ENCODE peak calls at places on chromosomes 12 and 14, in seven cellular contexts. One of them, this sample, is unnamed.

GRCh38 chr12:66036317-66036716 is 94.2 kb downstream of the LLPH start:
- DNase-seq in fibroblast of lung: peak
- DNase-seq in coronary artery: peak
- DNase-seq in uterus: peak
- DNase-seq in WERI-Rb-1: no peak
- DNase-seq in fibroblast of the aortic adventitia: peak
- DNase-seq in PC-9: peak
- DNase-seq in this sample: peak

GRCh38 chr14:67514650-67515385 is 18.3 kb upstream of the PLEKHH1 start:
- DNase-seq in uterus: peak
- DNase-seq in fibroblast of the aortic adventitia: peak
- DNase-seq in WERI-Rb-1: peak
- DNase-seq in PC-9: no peak
- DNase-seq in fibroblast of lung: peak
- DNase-seq in coronary artery: no peak
- DNase-seq in this sample: no peak

GRCh38 chr12:6056406-6057211 is 67.9 kb downstream of the VWF start:
- DNase-seq in fibroblast of the aortic adventitia: no peak
- DNase-seq in coronary artery: no peak
- DNase-seq in uterus: no peak
- DNase-seq in PC-9: no peak
- DNase-seq in fibroblast of lung: peak
- DNase-seq in WERI-Rb-1: peak
- DNase-seq in this sample: no peak

GRCh38 chr12:108495054-108495453 is 20.0 kb upstream of the FICD start:
- DNase-seq in WERI-Rb-1: peak
- DNase-seq in coronary artery: no peak
- DNase-seq in PC-9: no peak
- DNase-seq in uterus: no peak
- DNase-seq in fibroblast of lung: peak
- DNase-seq in fibroblast of the aortic adventitia: peak
- DNase-seq in this sample: no peak

GRCh38 chr14:85527458-85527857 is 2.5 kb upstream of the FLRT2 start:
- DNase-seq in fibroblast of the aortic adventitia: peak
- DNase-seq in uterus: no peak
- DNase-seq in fibroblast of lung: peak
- DNase-seq in PC-9: no peak
- DNase-seq in WERI-Rb-1: no peak
- DNase-seq in coronary artery: no peak
- DNase-seq in this sample: no peak

GRCh38 chr12:55820679-55821078 is 2.8 kb downstream of the ORMDL2 start:
- DNase-seq in fibroblast of lung: peak
- DNase-seq in PC-9: no peak
- DNase-seq in fibroblast of the aortic adventitia: peak
- DNase-seq in WERI-Rb-1: no peak
- DNase-seq in uterus: no peak
- DNase-seq in coronary artery: no peak
- DNase-seq in this sample: no peak

GRCh38 chr14:37669242-37669641 is 73.8 kb downstream of the TTC6 start:
- DNase-seq in fibroblast of the aortic adventitia: no peak
- DNase-seq in PC-9: no peak
- DNase-seq in coronary artery: no peak
- DNase-seq in WERI-Rb-1: no peak
- DNase-seq in uterus: no peak
- DNase-seq in fibroblast of lung: no peak
- DNase-seq in this sample: no peak

GRCh38 chr12:93029091-93029490 is 100.0 kb upstream of the EEA1 start:
- DNase-seq in coronary artery: no peak
- DNase-seq in fibroblast of lung: no peak
- DNase-seq in PC-9: no peak
- DNase-seq in uterus: no peak
- DNase-seq in WERI-Rb-1: no peak
- DNase-seq in fibroblast of the aortic adventitia: no peak
- DNase-seq in this sample: no peak

GRCh38 chr12:107145397-107145796 is 52.0 kb upstream of the CRY1 start:
- DNase-seq in fibroblast of the aortic adventitia: peak
- DNase-seq in uterus: no peak
- DNase-seq in fibroblast of lung: no peak
- DNase-seq in WERI-Rb-1: no peak
- DNase-seq in PC-9: no peak
- DNase-seq in coronary artery: no peak
- DNase-seq in this sample: no peak

GRCh38 chr12:70249903-70250302 is 6.7 kb downstream of the CNOT2 start:
- DNase-seq in uterus: no peak
- DNase-seq in coronary artery: no peak
- DNase-seq in fibroblast of lung: no peak
- DNase-seq in fibroblast of the aortic adventitia: no peak
- DNase-seq in WERI-Rb-1: no peak
- DNase-seq in PC-9: no peak
- DNase-seq in this sample: no peak

GRCh38 chr12:6607751-6608591 is 792 bp upstream of the CHD4 start:
- DNase-seq in coronary artery: no peak
- DNase-seq in uterus: peak
- DNase-seq in fibroblast of lung: peak
- DNase-seq in PC-9: peak
- DNase-seq in WERI-Rb-1: peak
- DNase-seq in fibroblast of the aortic adventitia: peak
- DNase-seq in this sample: no peak

GRCh38 chr12:110649341-110649847 is 35.5 kb downstream of the TCTN1 start:
- DNase-seq in fibroblast of the aortic adventitia: no peak
- DNase-seq in fibroblast of lung: peak
- DNase-seq in uterus: no peak
- DNase-seq in PC-9: no peak
- DNase-seq in coronary artery: no peak
- DNase-seq in WERI-Rb-1: no peak
- DNase-seq in this sample: no peak

GRCh38 chr12:12095016-12095415 is 24.3 kb downstream of the BCL2L14 start:
- DNase-seq in fibroblast of lung: peak
- DNase-seq in uterus: no peak
- DNase-seq in coronary artery: no peak
- DNase-seq in PC-9: no peak
- DNase-seq in fibroblast of the aortic adventitia: no peak
- DNase-seq in WERI-Rb-1: no peak
- DNase-seq in this sample: no peak

GRCh38 chr14:21103710-21104447 is 3.0 kb downstream of the TMEM253 start:
- DNase-seq in PC-9: peak
- DNase-seq in WERI-Rb-1: peak
- DNase-seq in uterus: peak
- DNase-seq in fibroblast of the aortic adventitia: peak
- DNase-seq in coronary artery: peak
- DNase-seq in fibroblast of lung: peak
- DNase-seq in this sample: peak

GRCh38 chr12:101566318-101566717 is 28.5 kb upstream of the MYBPC1 start:
- DNase-seq in coronary artery: no peak
- DNase-seq in PC-9: peak
- DNase-seq in fibroblast of lung: no peak
- DNase-seq in fibroblast of the aortic adventitia: no peak
- DNase-seq in WERI-Rb-1: no peak
- DNase-seq in uterus: no peak
- DNase-seq in this sample: no peak
- H3K4me3 ChIP-seq in coronary artery: no peak
- H3K4me3 ChIP-seq in PC-9: no peak
- H3K4me3 ChIP-seq in fibroblast of lung: no peak
- H3K4me3 ChIP-seq in fibroblast of the aortic adventitia: no peak
- H3K4me3 ChIP-seq in WERI-Rb-1: no peak
- H3K4me3 ChIP-seq in uterus: no peak
- H3K4me3 ChIP-seq in this sample: no peak

GRCh38 chr12:88577537-88577936 is 2.7 kb downstream of the KITLG start:
- DNase-seq in fibroblast of lung: no peak
- DNase-seq in uterus: no peak
- DNase-seq in WERI-Rb-1: no peak
- DNase-seq in PC-9: no peak
- DNase-seq in fibroblast of the aortic adventitia: no peak
- DNase-seq in coronary artery: no peak
- DNase-seq in this sample: no peak

GRCh38 chr12:88579572-88579940 is 715 bp downstream of the KITLG start:
- DNase-seq in fibroblast of lung: no peak
- DNase-seq in WERI-Rb-1: no peak
- DNase-seq in PC-9: no peak
- DNase-seq in uterus: peak
- DNase-seq in coronary artery: no peak
- DNase-seq in fibroblast of the aortic adventitia: no peak
- DNase-seq in this sample: no peak

GRCh38 chr12:88579941-88580871 is at the start of gene KITLG:
- DNase-seq in fibroblast of the aortic adventitia: peak
- DNase-seq in WERI-Rb-1: peak
- DNase-seq in coronary artery: peak
- DNase-seq in fibroblast of lung: peak
- DNase-seq in uterus: peak
- DNase-seq in PC-9: peak
- DNase-seq in this sample: no peak

GRCh38 chr12:88578274-88578673 is 2.0 kb downstream of the KITLG start:
- DNase-seq in fibroblast of lung: no peak
- DNase-seq in coronary artery: no peak
- DNase-seq in uterus: no peak
- DNase-seq in PC-9: no peak
- DNase-seq in WERI-Rb-1: peak
- DNase-seq in fibroblast of the aortic adventitia: no peak
- DNase-seq in this sample: no peak

DNA sequence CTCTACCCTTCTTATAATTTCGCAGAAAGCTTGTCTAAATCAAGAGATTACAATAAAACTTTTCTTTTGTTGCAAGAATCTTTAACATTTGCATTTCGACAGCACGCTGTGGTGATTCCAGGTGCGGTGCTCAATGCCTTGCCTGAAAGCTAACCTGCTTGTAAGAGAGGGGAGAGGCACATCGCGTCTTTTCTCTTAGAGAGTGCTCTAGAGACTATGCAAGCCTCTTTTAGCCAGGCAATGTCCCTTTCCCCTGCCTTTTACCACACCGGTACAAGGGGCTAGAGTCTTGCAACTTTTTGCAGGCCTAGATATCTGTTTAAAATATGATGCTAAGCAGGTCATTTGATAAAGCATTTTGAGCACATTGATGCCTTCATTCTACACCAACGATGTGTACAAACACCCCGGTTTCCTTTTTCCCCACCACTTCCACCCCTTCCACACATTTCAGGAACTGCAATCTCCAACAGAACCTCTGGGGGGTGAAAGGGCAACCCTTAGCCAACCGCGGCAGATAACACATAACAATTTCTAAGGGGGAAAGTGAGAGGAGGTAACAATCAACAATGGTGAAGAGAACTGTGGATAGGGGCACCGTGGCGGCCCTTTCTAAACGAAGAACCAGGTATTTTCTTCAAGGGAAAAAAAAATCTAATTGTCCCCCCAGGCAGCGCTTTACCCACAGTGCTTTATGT is 1.3 kb downstream of the KITLG start:
- DNase-seq in fibroblast of the aortic adventitia: no peak
- DNase-seq in WERI-Rb-1: no peak
- DNase-seq in coronary artery: no peak
- DNase-seq in uterus: no peak
- DNase-seq in fibroblast of lung: no peak
- DNase-seq in PC-9: no peak
- DNase-seq in this sample: no peak
- TF ChIP-seq CTCF in fibroblast of the aortic adventitia: peak
- TF ChIP-seq CTCF in WERI-Rb-1: peak
- TF ChIP-seq CTCF in coronary artery: peak
- TF ChIP-seq CTCF in uterus: peak
- TF ChIP-seq CTCF in fibroblast of lung: peak
- TF ChIP-seq CTCF in PC-9: peak
- TF ChIP-seq CTCF in this sample: peak

GRCh38 chr12:21699851-21700250 is 42.2 kb upstream of the LDHB start:
- DNase-seq in uterus: no peak
- DNase-seq in PC-9: no peak
- DNase-seq in fibroblast of the aortic adventitia: no peak
- DNase-seq in fibroblast of lung: no peak
- DNase-seq in coronary artery: no peak
- DNase-seq in WERI-Rb-1: no peak
- DNase-seq in this sample: no peak

GRCh38 chr12:21695896-21696295 is 38.3 kb upstream of the LDHB start:
- DNase-seq in coronary artery: no peak
- DNase-seq in fibroblast of lung: no peak
- DNase-seq in PC-9: no peak
- DNase-seq in uterus: no peak
- DNase-seq in fibroblast of the aortic adventitia: peak
- DNase-seq in WERI-Rb-1: no peak
- DNase-seq in this sample: peak

GRCh38 chr12:21694660-21695059 is 37.0 kb upstream of the LDHB start:
- DNase-seq in WERI-Rb-1: no peak
- DNase-seq in PC-9: no peak
- DNase-seq in uterus: no peak
- DNase-seq in fibroblast of lung: no peak
- DNase-seq in fibroblast of the aortic adventitia: no peak
- DNase-seq in coronary artery: no peak
- DNase-seq in this sample: no peak

GRCh38 chr12:21696603-21697002 is 39.0 kb upstream of the LDHB start:
- DNase-seq in PC-9: no peak
- DNase-seq in WERI-Rb-1: no peak
- DNase-seq in uterus: no peak
- DNase-seq in fibroblast of lung: no peak
- DNase-seq in coronary artery: no peak
- DNase-seq in fibroblast of the aortic adventitia: no peak
- DNase-seq in this sample: no peak

GRCh38 chr12:21697829-21698630 is 40.4 kb upstream of the LDHB start:
- DNase-seq in WERI-Rb-1: no peak
- DNase-seq in uterus: no peak
- DNase-seq in fibroblast of the aortic adventitia: peak
- DNase-seq in fibroblast of lung: peak
- DNase-seq in coronary artery: no peak
- DNase-seq in PC-9: no peak
- DNase-seq in this sample: no peak
- H3K4me3 ChIP-seq in WERI-Rb-1: no peak
- H3K4me3 ChIP-seq in uterus: peak
- H3K4me3 ChIP-seq in fibroblast of the aortic adventitia: no peak
- H3K4me3 ChIP-seq in fibroblast of lung: no peak
- H3K4me3 ChIP-seq in coronary artery: peak
- H3K4me3 ChIP-seq in PC-9: no peak
- H3K4me3 ChIP-seq in this sample: no peak

DNA sequence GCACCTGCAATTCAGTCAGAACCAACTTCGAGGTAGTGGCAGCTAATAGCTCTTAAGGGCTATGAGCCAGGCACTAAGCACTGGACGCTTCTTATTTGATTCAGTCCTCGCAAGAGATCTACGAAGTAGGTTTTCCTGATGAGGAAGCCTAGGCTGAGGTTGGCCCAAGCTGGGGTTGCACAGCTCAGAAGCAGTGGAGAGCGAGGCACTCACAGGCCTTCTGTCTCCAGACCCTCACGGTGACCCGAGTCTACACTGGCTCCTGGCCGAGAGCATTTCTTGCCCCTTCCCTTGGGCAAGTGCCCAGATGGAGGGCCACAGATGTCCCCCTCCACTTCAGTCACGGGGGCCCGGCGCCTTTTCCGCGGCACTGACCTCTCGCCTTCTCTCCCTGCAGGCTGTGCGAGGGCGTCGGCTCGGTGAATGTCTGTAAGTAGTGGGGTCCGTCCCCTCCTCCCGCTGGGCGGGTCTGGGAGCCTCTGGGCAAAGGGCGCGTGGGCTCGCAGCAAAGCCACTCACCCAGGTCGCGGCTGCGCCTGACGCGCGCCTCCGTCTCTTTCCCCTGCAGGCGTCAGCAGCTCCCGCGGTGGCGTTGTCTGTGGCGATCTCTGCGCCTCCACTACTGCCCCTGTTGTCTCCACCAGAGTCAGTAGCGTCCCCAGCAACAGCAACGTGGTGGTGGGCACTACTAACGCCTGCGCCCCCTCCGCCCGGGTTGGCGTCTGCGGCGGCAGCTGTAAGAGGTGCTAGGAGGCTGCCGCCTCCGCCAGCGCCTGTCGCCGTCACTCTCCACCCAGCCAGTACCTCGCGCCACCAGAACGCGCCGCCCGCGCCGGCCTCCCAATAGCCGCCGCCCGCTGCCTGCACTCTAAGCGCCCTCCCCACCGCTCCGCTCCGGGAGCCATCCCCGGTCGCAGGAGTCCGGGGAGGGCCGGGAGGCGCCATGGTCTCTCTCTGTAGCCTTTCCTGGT is 13.1 kb downstream of the KRT83 start:
- DNase-seq in PC-9: peak
- DNase-seq in coronary artery: peak
- DNase-seq in fibroblast of lung: peak
- DNase-seq in fibroblast of the aortic adventitia: peak
- DNase-seq in uterus: peak
- DNase-seq in WERI-Rb-1: peak
- DNase-seq in this sample: no peak
- TF ChIP-seq CTCF in PC-9: no peak
- TF ChIP-seq CTCF in coronary artery: peak
- TF ChIP-seq CTCF in fibroblast of lung: no peak
- TF ChIP-seq CTCF in fibroblast of the aortic adventitia: peak
- TF ChIP-seq CTCF in uterus: no peak
- TF ChIP-seq CTCF in WERI-Rb-1: no peak
- TF ChIP-seq CTCF in this sample: no peak

This sample was measured in AG04449.